ENCODE peak calls at places on chromosomes 11 and 22, in ten cellular contexts. C is neuronal stem cell, Q is right cardiac atrium, O is body of pancreas, E is stomach, B is upper lobe of right lung, Z is GM23248, W is right lobe of liver, F is GM23338, L is heart left ventricle. M is an unnamed sample.

GRCh38 chr22:35314161-35314942 is 14.7 kb downstream of the TOM1 start:
- DNase-seq in C (no peak), Q (no peak), O (no peak), E (no peak), B (peak), Z (no peak), W (no peak), F (peak), L (peak), M (no peak)

GRCh38 chr22:26903030-26903856 is 245.9 kb downstream of the MIAT start:
- DNase-seq in C (peak), Q (no peak), O (no peak), E (no peak), B (no peak), Z (no peak), W (no peak), F (peak), L (no peak), M (no peak)

GRCh38 chr22:38286915-38287669 is 14.3 kb upstream of the TMEM184B start:
- DNase-seq in C (no peak), Q (no peak), O (no peak), E (no peak), B (no peak), Z (no peak), W (no peak), F (peak), L (no peak), M (no peak)

GRCh38 chr11:41613321-41613720 is 153.9 kb upstream of the LRRC4C start:
- DNase-seq in C (no peak), Q (no peak), O (no peak), E (no peak), B (no peak), Z (peak), W (no peak), F (no peak), L (no peak), M (no peak)

GRCh38 chr11:94030059-94030458 is 8.9 kb downstream of the HEPHL1 start:
- DNase-seq in C (no peak), Q (no peak), O (no peak), E (no peak), B (no peak), Z (peak), W (no peak), F (no peak), L (no peak), M (no peak)

GRCh38 chr11:76838422-76839068 is 22.2 kb upstream of the ACER3 start:
- DNase-seq in C (peak), Q (peak), O (no peak), E (no peak), B (no peak), Z (peak), W (no peak), F (peak), L (peak), M (no peak)

GRCh38 chr22:42442746-42443145 is 10.5 kb upstream of the NFAM1 start:
- DNase-seq in C (no peak), Q (no peak), O (no peak), E (no peak), B (no peak), Z (no peak), W (no peak), F (no peak), L (no peak), M (no peak)

GRCh38 chr22:41523464-41524221 is 20.6 kb downstream of the POLR3H start:
- DNase-seq in C (no peak), Q (no peak), O (peak), E (peak), B (no peak), Z (peak), W (no peak), F (peak), L (peak), M (no peak)

GRCh38 chr11:36478700-36479329 is 31.3 kb downstream of the TRAF6 start:
- DNase-seq in C (peak), Q (no peak), O (no peak), E (no peak), B (no peak), Z (peak), W (no peak), F (peak), L (no peak), M (no peak)

GRCh38 chr22:47132428-47132825 is 370.0 kb downstream of the TBC1D22A start:
- DNase-seq in C (no peak), Q (no peak), O (no peak), E (no peak), B (no peak), Z (no peak), W (no peak), F (no peak), L (no peak), M (no peak)

GRCh38 chr22:35540600-35541253 is at the start of gene RASD2:
- DNase-seq in C (no peak), Q (peak), O (peak), E (no peak), B (no peak), Z (peak), W (no peak), F (peak), L (peak), M (no peak)

GRCh38 chr11:58596621-58597020 is 17.8 kb downstream of the ZFP91 start:
- DNase-seq in C (no peak), Q (no peak), O (no peak), E (no peak), B (no peak), Z (peak), W (no peak), F (no peak), L (no peak), M (no peak)

GRCh38 chr11:123325535-123325934 is 104.5 kb upstream of the GRAMD1B start:
- DNase-seq in C (no peak), Q (no peak), O (no peak), E (no peak), B (no peak), Z (no peak), W (no peak), F (no peak), L (no peak), M (no peak)

GRCh38 chr11:62242021-62242420 is at the start of gene SCGB1D2:
- DNase-seq in C (no peak), Q (peak), O (peak), E (no peak), B (no peak), Z (no peak), W (no peak), F (peak), L (peak), M (no peak)

GRCh38 chr22:37782340-37783168 is 25.2 kb upstream of the GCAT start:
- DNase-seq in C (no peak), Q (no peak), O (no peak), E (no peak), B (no peak), Z (peak), W (no peak), F (no peak), L (no peak), M (no peak)

GRCh38 chr11:100753562-100753961 is 66.5 kb downstream of the ARHGAP42 start:
- DNase-seq in C (no peak), Q (no peak), O (no peak), E (no peak), B (no peak), Z (no peak), W (no peak), F (peak), L (no peak), M (no peak)

GRCh38 chr11:103326070-103326794 is 217.0 kb downstream of the DYNC2H1 start:
- DNase-seq in C (peak), Q (peak), O (peak), E (no peak), B (no peak), Z (peak), W (no peak), F (peak), L (peak), M (no peak)

GRCh38 chr11:111010391-111011354 is 234.9 kb upstream of the POU2AF2 start:
- DNase-seq in C (no peak), Q (no peak), O (no peak), E (no peak), B (no peak), Z (no peak), W (no peak), F (no peak), L (no peak), M (no peak)

GRCh38 chr11:17472467-17472866 is 4.2 kb downstream of the ABCC8 start:
- DNase-seq in C (no peak), Q (no peak), O (no peak), E (no peak), B (no peak), Z (no peak), W (no peak), F (no peak), L (no peak), M (no peak)

GRCh38 chr22:48957311-48957986 is 870.2 kb downstream of the BRD1 start:
- DNase-seq in C (no peak), Q (no peak), O (peak), E (peak), B (peak), Z (no peak), W (no peak), F (no peak), L (no peak), M (no peak)

GRCh38 chr11:83523676-83524075 is 237.5 kb upstream of the CCDC90B start:
- DNase-seq in C (no peak), Q (no peak), O (no peak), E (no peak), B (no peak), Z (no peak), W (no peak), F (peak), L (no peak), M (no peak)

GRCh38 chr11:128686745-128687177 is 7.1 kb upstream of the FLI1 start:
- DNase-seq in C (no peak), Q (peak), O (peak), E (peak), B (peak), Z (peak), W (peak), F (peak), L (peak), M (no peak)

GRCh38 chr11:128684582-128685382 is 9.1 kb upstream of the FLI1 start:
- DNase-seq in C (no peak), Q (no peak), O (no peak), E (no peak), B (no peak), Z (no peak), W (no peak), F (peak), L (no peak), M (no peak)

GRCh38 chr11:128687321-128687720 is 6.6 kb upstream of the FLI1 start:
- DNase-seq in C (no peak), Q (peak), O (no peak), E (no peak), B (peak), Z (peak), W (peak), F (peak), L (peak), M (no peak)

GRCh38 chr11:128686045-128686741 is 7.7 kb upstream of the FLI1 start:
- DNase-seq in C (no peak), Q (no peak), O (no peak), E (no peak), B (no peak), Z (no peak), W (no peak), F (peak), L (no peak), M (no peak)

DNA sequence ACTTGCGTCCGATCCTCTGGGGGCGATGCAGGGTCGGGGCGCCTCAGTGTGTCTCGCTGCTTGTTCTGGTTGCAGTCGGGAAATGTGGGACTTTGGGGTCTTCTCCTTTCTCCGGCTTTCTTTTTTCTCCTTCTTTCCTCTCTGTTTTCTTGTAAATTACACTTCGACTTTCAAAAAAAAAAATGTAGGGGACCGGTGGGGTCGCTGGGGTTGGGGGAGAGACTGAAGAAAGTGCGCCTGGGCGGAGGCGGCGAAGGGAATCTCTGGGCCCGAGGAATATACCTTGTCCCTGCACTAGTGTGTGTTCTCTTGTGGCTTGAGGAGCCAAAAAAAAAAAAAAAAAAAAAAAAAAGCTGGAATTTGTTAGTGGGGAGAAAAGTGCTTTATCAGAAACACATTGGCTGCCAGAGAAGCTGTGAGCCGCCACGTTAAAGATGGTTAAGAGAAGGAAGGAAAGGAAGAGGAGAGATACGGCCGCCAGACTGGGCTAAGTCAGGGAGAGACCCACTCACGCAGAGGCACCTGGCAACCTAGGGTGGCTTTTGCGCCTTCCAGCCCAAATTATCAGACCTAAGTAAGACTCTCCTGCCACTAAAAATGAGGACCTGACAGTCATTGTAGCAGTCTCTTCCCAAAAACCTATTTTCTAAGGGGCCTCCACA is 8.4 kb upstream of the FLI1 start:
- DNase-seq in C (no peak), Q (no peak), O (no peak), E (no peak), B (no peak), Z (no peak), W (no peak), F (peak), L (no peak), M (no peak)
- H3K4me3 ChIP-seq in C (no peak), Q (no peak), O (no peak), E (no peak), B (no peak), Z (no peak), W (no peak), F (peak), L (peak), M (no peak)

GRCh38 chr11:35420371-35420770 is 1.0 kb upstream of the SLC1A2 start:
- DNase-seq in C (peak), Q (no peak), O (no peak), E (peak), B (peak), Z (no peak), W (no peak), F (peak), L (peak), M (no peak)
- H3K4me3 ChIP-seq in C (peak), Q (peak), O (no peak), E (peak), B (peak), Z (peak), W (no peak), F (peak), L (peak), M (no peak)

DNA sequence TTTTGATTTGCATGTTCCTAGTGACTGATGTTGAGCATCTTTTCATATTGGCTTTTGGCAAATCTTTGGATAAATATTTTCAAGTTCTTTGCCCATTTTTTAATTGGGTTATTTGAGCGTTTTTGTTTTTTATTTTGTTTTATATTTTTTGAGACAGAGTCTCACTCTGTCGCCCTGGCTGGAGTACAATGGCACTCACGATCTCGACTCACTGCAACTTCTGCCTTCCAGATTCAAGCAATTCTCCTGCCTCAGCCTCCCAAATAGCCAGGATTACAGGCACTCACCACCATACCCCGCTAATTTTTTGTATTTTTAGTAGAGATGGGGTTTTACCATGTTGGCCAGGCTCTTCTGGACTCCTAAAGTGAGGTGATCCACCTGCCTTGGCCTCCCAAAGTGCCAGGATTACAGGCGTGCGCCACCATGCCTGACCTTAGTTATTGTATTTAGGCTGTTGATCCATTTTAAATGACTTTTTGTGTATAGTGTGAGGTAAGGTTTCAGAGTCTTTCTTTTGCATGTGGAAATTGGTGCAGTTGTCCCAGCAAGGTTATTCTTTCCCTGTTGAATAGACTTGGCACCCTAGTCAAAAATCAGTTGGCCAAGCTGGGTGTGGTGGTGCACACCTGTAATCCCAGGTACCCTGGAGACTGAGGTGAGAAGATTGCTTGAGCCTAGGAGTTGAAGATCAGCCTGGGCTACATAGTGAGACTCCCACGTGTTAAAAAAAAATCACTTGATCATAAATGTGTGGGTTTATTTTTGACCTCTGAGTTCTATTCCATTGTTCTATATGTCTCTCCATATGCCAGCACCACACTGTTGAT is 23.7 kb upstream of the AIFM3 start:
- DNase-seq in C (no peak), Q (no peak), O (no peak), E (no peak), B (peak), Z (no peak), W (no peak), F (no peak), L (no peak), M (no peak)
- H3K4me3 ChIP-seq in C (no peak), Q (no peak), O (no peak), E (no peak), B (no peak), Z (no peak), W (no peak), F (no peak), L (no peak), M (no peak)

GRCh38 chr22:50505776-50506610 is 1.5 kb downstream of the LMF2 start:
- DNase-seq in C (no peak), Q (no peak), O (peak), E (no peak), B (no peak), Z (no peak), W (peak), F (no peak), L (no peak), M (no peak)
- H3K4me3 ChIP-seq in C (peak), Q (no peak), O (no peak), E (peak), B (peak), Z (peak), W (peak), F (no peak), L (peak), M (peak)

DNA sequence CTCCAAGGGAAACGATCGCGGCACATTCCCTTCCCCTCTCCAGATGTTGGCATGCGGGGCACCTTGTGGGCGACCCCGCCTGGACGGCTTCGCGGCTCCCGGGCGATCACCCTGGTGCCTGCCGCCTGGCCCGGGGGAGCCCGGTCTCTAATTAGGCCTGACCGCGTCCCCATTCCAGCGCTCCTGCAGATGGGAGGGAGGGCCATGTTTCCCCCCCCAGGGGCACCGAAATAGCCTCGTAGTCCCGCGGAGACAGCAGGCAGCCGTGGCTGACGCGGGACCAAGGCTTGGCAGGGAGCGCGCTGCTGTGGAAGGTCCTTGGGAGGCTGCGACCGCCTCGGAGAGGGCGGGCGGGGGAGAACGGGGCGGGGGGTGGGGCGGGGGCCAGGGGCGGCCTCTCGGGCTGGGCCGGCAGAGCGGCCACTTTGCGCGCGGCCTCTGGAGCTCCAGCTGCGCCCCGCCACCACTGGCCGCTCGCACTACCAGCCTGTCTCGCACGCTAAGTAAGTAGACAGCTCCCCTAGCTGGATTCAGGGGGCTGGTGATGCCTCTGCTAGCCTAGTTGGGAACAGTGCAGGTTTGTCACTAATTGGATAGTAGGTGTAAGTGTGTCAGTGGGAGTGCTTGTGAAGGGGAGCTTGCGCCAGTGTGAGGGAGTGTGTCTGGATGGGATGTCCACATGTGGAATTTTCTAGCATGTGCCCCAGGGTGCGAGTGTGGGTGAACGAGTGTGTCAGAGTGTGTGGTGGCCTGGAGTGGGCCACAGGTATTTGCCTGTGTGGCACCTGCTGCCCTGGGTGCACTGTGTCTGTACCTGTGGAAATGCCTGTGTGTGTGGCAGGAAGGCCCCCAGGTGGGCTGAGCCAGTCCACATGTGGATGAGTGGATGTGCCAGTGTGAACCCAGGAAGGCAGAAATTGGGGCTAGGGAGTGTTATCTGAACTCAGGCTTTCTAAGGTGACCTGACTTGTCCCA is at the start of gene INSC:
- DNase-seq in C (peak), Q (peak), O (peak), E (no peak), B (no peak), Z (peak), W (peak), F (peak), L (no peak), M (no peak)
- H3K4me3 ChIP-seq in C (no peak), Q (peak), O (no peak), E (peak), B (no peak), Z (peak), W (no peak), F (peak), L (peak), M (no peak)

DNA sequence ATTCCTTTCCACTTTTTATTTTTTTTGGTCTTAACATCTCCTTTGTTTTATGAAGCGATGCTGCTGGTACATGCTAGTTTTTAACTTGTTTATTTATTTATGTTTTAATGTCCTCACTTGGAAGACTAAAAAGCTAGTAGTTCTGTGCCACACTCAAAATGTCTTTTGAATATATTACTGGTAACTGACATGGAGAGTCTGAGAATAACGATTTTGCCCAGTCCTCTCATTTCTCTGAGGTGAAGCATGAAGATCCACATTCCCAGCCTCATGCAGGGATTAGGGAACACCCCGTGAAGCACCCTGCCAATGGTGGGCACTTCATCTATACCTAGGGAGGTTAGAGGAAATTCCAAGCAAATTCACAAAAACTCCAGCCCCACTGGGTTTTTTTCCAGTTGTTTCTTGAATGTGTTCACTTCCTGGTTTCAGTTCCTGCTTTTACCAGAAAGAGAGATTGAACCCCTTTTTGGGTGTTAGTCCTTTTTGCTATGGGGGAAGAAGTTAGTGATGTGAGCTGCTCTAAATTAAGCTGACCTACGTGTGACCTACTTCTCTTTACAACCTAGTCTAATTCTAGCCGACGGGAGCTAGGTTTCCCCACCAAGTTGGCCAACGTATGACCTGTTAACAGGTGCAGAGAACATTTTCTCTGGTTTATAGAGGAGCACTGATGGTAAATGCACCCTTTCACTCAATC is 106.1 kb downstream of the SLC1A2 start:
- DNase-seq in C (no peak), Q (no peak), O (no peak), E (no peak), B (no peak), Z (no peak), W (no peak), F (no peak), L (no peak), M (peak)
- H3K4me3 ChIP-seq in C (no peak), Q (no peak), O (no peak), E (no peak), B (no peak), Z (no peak), W (no peak), F (no peak), L (no peak), M (no peak)